ENCODE peak calls at places on chromosomes 4 and X, in seven cellular contexts. One of them, this sample, is unnamed.

GRCh38 chrX:150155396-150156048 is 207.6 kb upstream of the MAMLD1 start:
- DNase-seq in iris pigment epithelial cell: peak
- DNase-seq in EL: peak
- DNase-seq in GM06990: no peak
- DNase-seq in stomach: no peak
- DNase-seq in glutamatergic neuron: no peak
- DNase-seq in AG08395: peak
- DNase-seq in this sample: no peak

GRCh38 chrX:140433582-140433981 is 71.3 kb downstream of the SOX3 start:
- DNase-seq in iris pigment epithelial cell: no peak
- DNase-seq in EL: no peak
- DNase-seq in GM06990: no peak
- DNase-seq in stomach: no peak
- DNase-seq in glutamatergic neuron: no peak
- DNase-seq in AG08395: no peak
- DNase-seq in this sample: peak

GRCh38 chr4:108749119-108749518 is 13.7 kb downstream of the ETNPPL start:
- DNase-seq in iris pigment epithelial cell: no peak
- DNase-seq in EL: no peak
- DNase-seq in GM06990: no peak
- DNase-seq in stomach: no peak
- DNase-seq in glutamatergic neuron: no peak
- DNase-seq in AG08395: no peak
- DNase-seq in this sample: no peak

GRCh38 chr4:143555676-143556075 is 42.2 kb downstream of the SMARCA5 start:
- DNase-seq in iris pigment epithelial cell: peak
- DNase-seq in EL: no peak
- DNase-seq in GM06990: no peak
- DNase-seq in stomach: no peak
- DNase-seq in glutamatergic neuron: no peak
- DNase-seq in AG08395: no peak
- DNase-seq in this sample: no peak

GRCh38 chr4:139297001-139297410 is 4.3 kb upstream of the NAA15 start:
- DNase-seq in iris pigment epithelial cell: peak
- DNase-seq in EL: peak
- DNase-seq in GM06990: no peak
- DNase-seq in stomach: no peak
- DNase-seq in glutamatergic neuron: no peak
- DNase-seq in AG08395: no peak
- DNase-seq in this sample: no peak

GRCh38 chr4:88812976-88813375 is 115.3 kb upstream of the NAP1L5 start:
- DNase-seq in iris pigment epithelial cell: no peak
- DNase-seq in EL: no peak
- DNase-seq in GM06990: no peak
- DNase-seq in stomach: no peak
- DNase-seq in glutamatergic neuron: no peak
- DNase-seq in AG08395: no peak
- DNase-seq in this sample: no peak

GRCh38 chrX:129654652-129655546 is at the start of gene APLN:
- DNase-seq in iris pigment epithelial cell: peak
- DNase-seq in EL: peak
- DNase-seq in GM06990: no peak
- DNase-seq in stomach: peak
- DNase-seq in glutamatergic neuron: peak
- DNase-seq in AG08395: no peak
- DNase-seq in this sample: peak

GRCh38 chrX:136250191-136251041 is 784 bp downstream of the MAP7D3 start:
- DNase-seq in iris pigment epithelial cell: peak
- DNase-seq in EL: peak
- DNase-seq in GM06990: no peak
- DNase-seq in stomach: no peak
- DNase-seq in glutamatergic neuron: no peak
- DNase-seq in AG08395: peak
- DNase-seq in this sample: no peak